ENCODE peak calls at places on chromosome X, in nine cellular contexts. One of them, this sample, is unnamed.

GRCh38 chrX:9184231-9184630 is 150.3 kb upstream of the FAM9B start:
- DNase-seq in substantia nigra: no peak
- DNase-seq in NCI-H1694 treated with DMSO at 0.1 percent for 48 hours: no peak
- DNase-seq in T follicular helper cell: no peak
- DNase-seq in frontal cortex: no peak
- DNase-seq in kidney epithelial cell: no peak
- DNase-seq in left kidney: no peak
- DNase-seq in LoVo: no peak
- DNase-seq in chondrocyte: no peak
- DNase-seq in this sample: no peak

GRCh38 chrX:107710617-107711391 is 64.8 kb downstream of the TSC22D3 start:
- DNase-seq in substantia nigra: no peak
- DNase-seq in NCI-H1694 treated with DMSO at 0.1 percent for 48 hours: no peak
- DNase-seq in T follicular helper cell: peak; percentile 53
- DNase-seq in frontal cortex: peak; percentile 36
- DNase-seq in kidney epithelial cell: peak; percentile 89
- DNase-seq in left kidney: peak; percentile 80
- DNase-seq in LoVo: peak; percentile 38
- DNase-seq in chondrocyte: no peak
- DNase-seq in this sample: peak; percentile 92

GRCh38 chrX:133999013-133999705 is 13.8 kb upstream of the GPC3 start:
- DNase-seq in substantia nigra: no peak
- DNase-seq in NCI-H1694 treated with DMSO at 0.1 percent for 48 hours: no peak
- DNase-seq in T follicular helper cell: no peak
- DNase-seq in frontal cortex: no peak
- DNase-seq in kidney epithelial cell: no peak
- DNase-seq in left kidney: peak; percentile 73
- DNase-seq in LoVo: no peak
- DNase-seq in chondrocyte: no peak
- DNase-seq in this sample: no peak

GRCh38 chrX:109952050-109952449 is 50.9 kb upstream of the TMEM164 start:
- DNase-seq in substantia nigra: no peak
- DNase-seq in NCI-H1694 treated with DMSO at 0.1 percent for 48 hours: no peak
- DNase-seq in T follicular helper cell: no peak
- DNase-seq in frontal cortex: no peak
- DNase-seq in kidney epithelial cell: no peak
- DNase-seq in left kidney: no peak
- DNase-seq in LoVo: peak; percentile 12
- DNase-seq in chondrocyte: no peak
- DNase-seq in this sample: no peak

GRCh38 chrX:29376584-29376983 is 789.3 kb downstream of the IL1RAPL1 start:
- DNase-seq in substantia nigra: no peak
- DNase-seq in NCI-H1694 treated with DMSO at 0.1 percent for 48 hours: no peak
- DNase-seq in T follicular helper cell: no peak
- DNase-seq in frontal cortex: no peak
- DNase-seq in kidney epithelial cell: no peak
- DNase-seq in left kidney: no peak
- DNase-seq in LoVo: no peak
- DNase-seq in chondrocyte: no peak
- DNase-seq in this sample: no peak

GRCh38 chrX:47540754-47541538 is 20.1 kb upstream of the ARAF start:
- DNase-seq in substantia nigra: no peak
- DNase-seq in NCI-H1694 treated with DMSO at 0.1 percent for 48 hours: peak; percentile 41
- DNase-seq in T follicular helper cell: no peak
- DNase-seq in frontal cortex: peak; percentile 80
- DNase-seq in kidney epithelial cell: peak; percentile 74
- DNase-seq in left kidney: peak; percentile 96
- DNase-seq in LoVo: peak; percentile 74
- DNase-seq in chondrocyte: no peak
- DNase-seq in this sample: no peak

GRCh38 chrX:118016422-118016821 is 100.2 kb downstream of the KLHL13 start:
- DNase-seq in substantia nigra: no peak
- DNase-seq in NCI-H1694 treated with DMSO at 0.1 percent for 48 hours: no peak
- DNase-seq in T follicular helper cell: no peak
- DNase-seq in frontal cortex: no peak
- DNase-seq in kidney epithelial cell: no peak
- DNase-seq in left kidney: no peak
- DNase-seq in LoVo: no peak
- DNase-seq in chondrocyte: no peak
- DNase-seq in this sample: no peak

GRCh38 chrX:50697691-50698090 is 116.3 kb downstream of the SHROOM4 start:
- DNase-seq in substantia nigra: no peak
- DNase-seq in NCI-H1694 treated with DMSO at 0.1 percent for 48 hours: no peak
- DNase-seq in T follicular helper cell: no peak
- DNase-seq in frontal cortex: no peak
- DNase-seq in kidney epithelial cell: peak; percentile 60
- DNase-seq in left kidney: peak; percentile 16
- DNase-seq in LoVo: peak; percentile 15
- DNase-seq in chondrocyte: no peak
- DNase-seq in this sample: no peak

GRCh38 chrX:102858826-102859627 is 78.0 kb upstream of the RAB40AL start:
- DNase-seq in substantia nigra: no peak
- DNase-seq in NCI-H1694 treated with DMSO at 0.1 percent for 48 hours: no peak
- DNase-seq in T follicular helper cell: no peak
- DNase-seq in frontal cortex: no peak
- DNase-seq in kidney epithelial cell: no peak
- DNase-seq in left kidney: no peak
- DNase-seq in LoVo: no peak
- DNase-seq in chondrocyte: no peak
- DNase-seq in this sample: no peak

GRCh38 chrX:153580700-153581386 is 18.1 kb downstream of the CCNQ start:
- DNase-seq in substantia nigra: no peak
- DNase-seq in NCI-H1694 treated with DMSO at 0.1 percent for 48 hours: peak; percentile 12
- DNase-seq in T follicular helper cell: no peak
- DNase-seq in frontal cortex: no peak
- DNase-seq in kidney epithelial cell: no peak
- DNase-seq in left kidney: no peak
- DNase-seq in LoVo: no peak
- DNase-seq in chondrocyte: no peak
- DNase-seq in this sample: no peak

GRCh38 chrX:4670606-4671005 is 957.2 kb upstream of the PRKX start:
- DNase-seq in substantia nigra: no peak
- DNase-seq in NCI-H1694 treated with DMSO at 0.1 percent for 48 hours: no peak
- DNase-seq in T follicular helper cell: no peak
- DNase-seq in frontal cortex: no peak
- DNase-seq in kidney epithelial cell: no peak
- DNase-seq in left kidney: no peak
- DNase-seq in LoVo: no peak
- DNase-seq in chondrocyte: no peak
- DNase-seq in this sample: no peak

GRCh38 chrX:153726286-153727107 is 1.8 kb downstream of the ABCD1 start:
- DNase-seq in substantia nigra: no peak
- DNase-seq in NCI-H1694 treated with DMSO at 0.1 percent for 48 hours: no peak
- DNase-seq in T follicular helper cell: no peak
- DNase-seq in frontal cortex: peak; percentile 49
- DNase-seq in kidney epithelial cell: no peak
- DNase-seq in left kidney: peak; percentile 59
- DNase-seq in LoVo: no peak
- DNase-seq in chondrocyte: peak; percentile 94
- DNase-seq in this sample: peak; percentile 16

GRCh38 chrX:131741103-131741581 is 197.3 kb downstream of the OR13H1 start:
- DNase-seq in substantia nigra: no peak
- DNase-seq in NCI-H1694 treated with DMSO at 0.1 percent for 48 hours: no peak
- DNase-seq in T follicular helper cell: peak; percentile 83
- DNase-seq in frontal cortex: no peak
- DNase-seq in kidney epithelial cell: no peak
- DNase-seq in left kidney: no peak
- DNase-seq in LoVo: no peak
- DNase-seq in chondrocyte: no peak
- DNase-seq in this sample: no peak

GRCh38 chrX:36908801-36909403 is 99.3 kb upstream of the FAM47C start:
- DNase-seq in substantia nigra: no peak
- DNase-seq in NCI-H1694 treated with DMSO at 0.1 percent for 48 hours: peak; percentile 27
- DNase-seq in T follicular helper cell: no peak
- DNase-seq in frontal cortex: peak; percentile 1
- DNase-seq in kidney epithelial cell: peak; percentile 1
- DNase-seq in left kidney: peak; percentile 15
- DNase-seq in LoVo: peak; percentile 27
- DNase-seq in chondrocyte: no peak
- DNase-seq in this sample: no peak

GRCh38 chrX:154779261-154779660 is 16.6 kb downstream of the DKC1 start:
- DNase-seq in substantia nigra: no peak
- DNase-seq in NCI-H1694 treated with DMSO at 0.1 percent for 48 hours: no peak
- DNase-seq in T follicular helper cell: no peak
- DNase-seq in frontal cortex: no peak
- DNase-seq in kidney epithelial cell: no peak
- DNase-seq in left kidney: no peak
- DNase-seq in LoVo: no peak
- DNase-seq in chondrocyte: no peak
- DNase-seq in this sample: no peak

GRCh38 chrX:12825801-12826200 is 34.6 kb downstream of the PRPS2 start:
- DNase-seq in substantia nigra: no peak
- DNase-seq in NCI-H1694 treated with DMSO at 0.1 percent for 48 hours: no peak
- DNase-seq in T follicular helper cell: no peak
- DNase-seq in frontal cortex: no peak
- DNase-seq in kidney epithelial cell: peak; percentile 50
- DNase-seq in left kidney: peak; percentile 5
- DNase-seq in LoVo: no peak
- DNase-seq in chondrocyte: no peak
- DNase-seq in this sample: no peak

GRCh38 chrX:153519569-153520285 is 2.3 kb downstream of the ATP2B3 start:
- DNase-seq in substantia nigra: no peak
- DNase-seq in NCI-H1694 treated with DMSO at 0.1 percent for 48 hours: no peak
- DNase-seq in T follicular helper cell: no peak
- DNase-seq in frontal cortex: no peak
- DNase-seq in kidney epithelial cell: peak; percentile 10
- DNase-seq in left kidney: no peak
- DNase-seq in LoVo: no peak
- DNase-seq in chondrocyte: no peak
- DNase-seq in this sample: no peak

GRCh38 chrX:39261446-39262147 is 460.3 kb downstream of the MID1IP1 start:
- DNase-seq in substantia nigra: no peak
- DNase-seq in NCI-H1694 treated with DMSO at 0.1 percent for 48 hours: peak; percentile 56
- DNase-seq in T follicular helper cell: no peak
- DNase-seq in frontal cortex: peak; percentile 8
- DNase-seq in kidney epithelial cell: peak; percentile 49
- DNase-seq in left kidney: peak; percentile 56
- DNase-seq in LoVo: peak; percentile 13
- DNase-seq in chondrocyte: no peak
- DNase-seq in this sample: peak; percentile 17

GRCh38 chrX:125681507-125681906 is 361.8 kb downstream of the TEX13C start:
- DNase-seq in substantia nigra: no peak
- DNase-seq in NCI-H1694 treated with DMSO at 0.1 percent for 48 hours: no peak
- DNase-seq in T follicular helper cell: no peak
- DNase-seq in frontal cortex: no peak
- DNase-seq in kidney epithelial cell: no peak
- DNase-seq in left kidney: no peak
- DNase-seq in LoVo: no peak
- DNase-seq in chondrocyte: no peak
- DNase-seq in this sample: no peak

GRCh38 chrX:112997991-112998390 is 157.4 kb upstream of the AMOT start:
- DNase-seq in substantia nigra: no peak
- DNase-seq in NCI-H1694 treated with DMSO at 0.1 percent for 48 hours: no peak
- DNase-seq in T follicular helper cell: no peak
- DNase-seq in frontal cortex: no peak
- DNase-seq in kidney epithelial cell: no peak
- DNase-seq in left kidney: no peak
- DNase-seq in LoVo: no peak
- DNase-seq in chondrocyte: no peak
- DNase-seq in this sample: no peak

GRCh38 chrX:24643116-24643515 is 4.0 kb downstream of the PCYT1B start:
- DNase-seq in substantia nigra: no peak
- DNase-seq in NCI-H1694 treated with DMSO at 0.1 percent for 48 hours: no peak
- DNase-seq in T follicular helper cell: no peak
- DNase-seq in frontal cortex: no peak
- DNase-seq in kidney epithelial cell: no peak
- DNase-seq in left kidney: no peak
- DNase-seq in LoVo: no peak
- DNase-seq in chondrocyte: no peak
- DNase-seq in this sample: no peak

GRCh38 chrX:27391601-27392000 is 71.5 kb downstream of the PPP4R3C start:
- DNase-seq in substantia nigra: no peak
- DNase-seq in NCI-H1694 treated with DMSO at 0.1 percent for 48 hours: no peak
- DNase-seq in T follicular helper cell: no peak
- DNase-seq in frontal cortex: no peak
- DNase-seq in kidney epithelial cell: no peak
- DNase-seq in left kidney: no peak
- DNase-seq in LoVo: no peak
- DNase-seq in chondrocyte: no peak
- DNase-seq in this sample: no peak

GRCh38 chrX:12986886-12987285 is 12.0 kb downstream of the TMSB4X start:
- DNase-seq in substantia nigra: no peak
- DNase-seq in NCI-H1694 treated with DMSO at 0.1 percent for 48 hours: no peak
- DNase-seq in T follicular helper cell: no peak
- DNase-seq in frontal cortex: no peak
- DNase-seq in kidney epithelial cell: no peak
- DNase-seq in left kidney: no peak
- DNase-seq in LoVo: no peak
- DNase-seq in chondrocyte: no peak
- DNase-seq in this sample: no peak

GRCh38 chrX:23908219-23909003 is 605 bp downstream of the CXorf58 start:
- DNase-seq in substantia nigra: no peak
- DNase-seq in NCI-H1694 treated with DMSO at 0.1 percent for 48 hours: no peak
- DNase-seq in T follicular helper cell: no peak
- DNase-seq in frontal cortex: no peak
- DNase-seq in kidney epithelial cell: no peak
- DNase-seq in left kidney: peak; percentile 60
- DNase-seq in LoVo: no peak
- DNase-seq in chondrocyte: no peak
- DNase-seq in this sample: no peak

GRCh38 chrX:141814213-141814857 is 23.8 kb upstream of the MAGEC3 start:
- DNase-seq in substantia nigra: no peak
- DNase-seq in NCI-H1694 treated with DMSO at 0.1 percent for 48 hours: no peak
- DNase-seq in T follicular helper cell: no peak
- DNase-seq in frontal cortex: no peak
- DNase-seq in kidney epithelial cell: no peak
- DNase-seq in left kidney: no peak
- DNase-seq in LoVo: no peak
- DNase-seq in chondrocyte: no peak
- DNase-seq in this sample: no peak

GRCh38 chrX:11298600-11298999 is 5.4 kb downstream of the AMELX start:
- DNase-seq in substantia nigra: no peak
- DNase-seq in NCI-H1694 treated with DMSO at 0.1 percent for 48 hours: no peak
- DNase-seq in T follicular helper cell: no peak
- DNase-seq in frontal cortex: no peak
- DNase-seq in kidney epithelial cell: no peak
- DNase-seq in left kidney: no peak
- DNase-seq in LoVo: no peak
- DNase-seq in chondrocyte: peak; percentile 72
- DNase-seq in this sample: no peak

GRCh38 chrX:39779952-39780783 is 317.6 kb downstream of the BCOR start:
- DNase-seq in substantia nigra: no peak
- DNase-seq in NCI-H1694 treated with DMSO at 0.1 percent for 48 hours: no peak
- DNase-seq in T follicular helper cell: no peak
- DNase-seq in frontal cortex: no peak
- DNase-seq in kidney epithelial cell: no peak
- DNase-seq in left kidney: no peak
- DNase-seq in LoVo: no peak
- DNase-seq in chondrocyte: no peak
- DNase-seq in this sample: no peak

GRCh38 chrX:30888526-30889146 is 418 bp downstream of the TAB3 start:
- DNase-seq in substantia nigra: no peak
- DNase-seq in NCI-H1694 treated with DMSO at 0.1 percent for 48 hours: no peak
- DNase-seq in T follicular helper cell: peak; percentile 4
- DNase-seq in frontal cortex: no peak
- DNase-seq in kidney epithelial cell: no peak
- DNase-seq in left kidney: peak; percentile 39
- DNase-seq in LoVo: no peak
- DNase-seq in chondrocyte: no peak
- DNase-seq in this sample: peak; percentile 20

GRCh38 chrX:133171962-133172708 is 46.0 kb downstream of the TFDP3 start:
- DNase-seq in substantia nigra: no peak
- DNase-seq in NCI-H1694 treated with DMSO at 0.1 percent for 48 hours: peak; percentile 23
- DNase-seq in T follicular helper cell: no peak
- DNase-seq in frontal cortex: peak; percentile 1
- DNase-seq in kidney epithelial cell: no peak
- DNase-seq in left kidney: peak; percentile 49
- DNase-seq in LoVo: no peak
- DNase-seq in chondrocyte: no peak
- DNase-seq in this sample: no peak